ENCODE peak calls at places on chromosomes 7 and 10, in six cellular contexts. D is fibroblast of mammary gland, H is progenitor cell of endocrine pancreas, R is HFF-Myc, Y is GM10248, L is A673. J is an unnamed sample.

GRCh38 chr7:57218196-57218716 is 86.0 kb upstream of the ZNF479 start:
- DNase-seq in D (no peak), H (no peak), R (no peak), L (no peak), Y (no peak), J (no peak)

GRCh38 chr10:130771491-130771890 is 540.0 kb downstream of the TCERG1L start:
- DNase-seq in L (no peak), D (no peak), Y (no peak), H (no peak), R (no peak), J (no peak)

GRCh38 chr10:5817322-5818047 is 4.3 kb upstream of the GDI2 start:
- DNase-seq in H (no peak), R (no peak), Y (peak; percentile 52), D (no peak), L (no peak), J (no peak)

GRCh38 chr10:36448760-36449681 is 676.4 kb upstream of the ANKRD30A start:
- DNase-seq in D (no peak), R (no peak), L (peak; percentile 88), Y (no peak), H (no peak), J (no peak)

GRCh38 chr7:95758187-95758586 is 14.2 kb upstream of the DYNC1I1 start:
- DNase-seq in H (no peak), L (peak; percentile 74), R (no peak), Y (no peak), D (no peak), J (no peak)

GRCh38 chr7:117403737-117404136 is 23.6 kb downstream of the ASZ1 start:
- DNase-seq in D (no peak), L (no peak), Y (no peak), H (no peak), R (no peak), J (no peak)

GRCh38 chr7:110181768-110182167 is 909.2 kb upstream of the LRRN3 start:
- DNase-seq in D (no peak), Y (no peak), H (no peak), L (no peak), R (no peak), J (no peak)

GRCh38 chr7:127933116-127933515 is 98.1 kb downstream of the LRRC4 start:
- DNase-seq in D (no peak), R (no peak), Y (no peak), H (no peak), L (no peak), J (no peak)

GRCh38 chr10:124450010-124450782 is at the start of gene NKX1-2:
- DNase-seq in Y (no peak), R (no peak), L (peak; percentile 61), D (no peak), H (no peak), J (no peak)

GRCh38 chr10:32972454-32972853 is 14.4 kb upstream of the ITGB1 start:
- DNase-seq in D (no peak), H (no peak), L (no peak), Y (no peak), R (no peak), J (no peak)

J was measured in non-pigmented ciliary epithelial cell.